ENCODE peak calls at places on chromosomes 4 and X, in seven cellular contexts. One of them, this sample, is unnamed.

GRCh38 chr4:26377352-26378311 is 56.8 kb downstream of the RBPJ start:
- DNase-seq in GM23338: no peak
- DNase-seq in endothelial cell: no peak
- DNase-seq in omental fat pad: no peak
- DNase-seq in fibroblast of mammary gland: no peak
- DNase-seq in dorsolateral prefrontal cortex: no peak
- DNase-seq in cardiac fibroblast: no peak
- DNase-seq in this sample: no peak

GRCh38 chr4:1264942-1265341 is 16.0 kb upstream of the CTBP1 start:
- DNase-seq in GM23338: no peak
- DNase-seq in endothelial cell: no peak
- DNase-seq in omental fat pad: no peak
- DNase-seq in fibroblast of mammary gland: no peak
- DNase-seq in dorsolateral prefrontal cortex: no peak
- DNase-seq in cardiac fibroblast: no peak
- DNase-seq in this sample: no peak

GRCh38 chr4:14650127-14650526 is 352.2 kb upstream of the CPEB2 start:
- DNase-seq in GM23338: no peak
- DNase-seq in endothelial cell: no peak
- DNase-seq in omental fat pad: no peak
- DNase-seq in fibroblast of mammary gland: peak
- DNase-seq in dorsolateral prefrontal cortex: no peak
- DNase-seq in cardiac fibroblast: no peak
- DNase-seq in this sample: no peak

GRCh38 chr4:16496501-16496900 is 270.2 kb upstream of the TAPT1 start:
- DNase-seq in GM23338: no peak
- DNase-seq in endothelial cell: no peak
- DNase-seq in omental fat pad: no peak
- DNase-seq in fibroblast of mammary gland: peak
- DNase-seq in dorsolateral prefrontal cortex: no peak
- DNase-seq in cardiac fibroblast: peak
- DNase-seq in this sample: no peak

GRCh38 chr4:64582492-64582891 is 173.2 kb upstream of the TECRL start:
- DNase-seq in GM23338: peak
- DNase-seq in endothelial cell: no peak
- DNase-seq in omental fat pad: no peak
- DNase-seq in fibroblast of mammary gland: no peak
- DNase-seq in dorsolateral prefrontal cortex: no peak
- DNase-seq in cardiac fibroblast: no peak
- DNase-seq in this sample: no peak

GRCh38 chr4:8597319-8597718 is 4.8 kb downstream of the CPZ start:
- DNase-seq in GM23338: no peak
- DNase-seq in endothelial cell: no peak
- DNase-seq in omental fat pad: no peak
- DNase-seq in fibroblast of mammary gland: no peak
- DNase-seq in dorsolateral prefrontal cortex: no peak
- DNase-seq in cardiac fibroblast: no peak
- DNase-seq in this sample: no peak

GRCh38 chrX:130055103-130055502 is 55.2 kb downstream of the ELF4 start:
- DNase-seq in GM23338: no peak
- DNase-seq in endothelial cell: no peak
- DNase-seq in omental fat pad: no peak
- DNase-seq in fibroblast of mammary gland: peak
- DNase-seq in dorsolateral prefrontal cortex: no peak
- DNase-seq in cardiac fibroblast: peak
- DNase-seq in this sample: no peak

GRCh38 chr4:156931267-156931666 is 40.3 kb downstream of the PDGFC start:
- DNase-seq in GM23338: no peak
- DNase-seq in endothelial cell: no peak
- DNase-seq in omental fat pad: no peak
- DNase-seq in fibroblast of mammary gland: peak
- DNase-seq in dorsolateral prefrontal cortex: no peak
- DNase-seq in cardiac fibroblast: peak
- DNase-seq in this sample: no peak

GRCh38 chrX:124263743-124264142 is 68.7 kb upstream of the TEX13D start:
- DNase-seq in GM23338: no peak
- DNase-seq in endothelial cell: no peak
- DNase-seq in omental fat pad: no peak
- DNase-seq in fibroblast of mammary gland: no peak
- DNase-seq in dorsolateral prefrontal cortex: no peak
- DNase-seq in cardiac fibroblast: no peak
- DNase-seq in this sample: no peak

GRCh38 chr4:6225469-6225868 is 25.1 kb upstream of the JAKMIP1 start:
- DNase-seq in GM23338: peak
- DNase-seq in endothelial cell: peak
- DNase-seq in omental fat pad: no peak
- DNase-seq in fibroblast of mammary gland: peak
- DNase-seq in dorsolateral prefrontal cortex: peak
- DNase-seq in cardiac fibroblast: peak
- DNase-seq in this sample: peak

GRCh38 chrX:44459501-44459900 is 83.2 kb downstream of the FUNDC1 start:
- DNase-seq in GM23338: no peak
- DNase-seq in endothelial cell: no peak
- DNase-seq in omental fat pad: no peak
- DNase-seq in fibroblast of mammary gland: peak
- DNase-seq in dorsolateral prefrontal cortex: no peak
- DNase-seq in cardiac fibroblast: no peak
- DNase-seq in this sample: no peak

DNA sequence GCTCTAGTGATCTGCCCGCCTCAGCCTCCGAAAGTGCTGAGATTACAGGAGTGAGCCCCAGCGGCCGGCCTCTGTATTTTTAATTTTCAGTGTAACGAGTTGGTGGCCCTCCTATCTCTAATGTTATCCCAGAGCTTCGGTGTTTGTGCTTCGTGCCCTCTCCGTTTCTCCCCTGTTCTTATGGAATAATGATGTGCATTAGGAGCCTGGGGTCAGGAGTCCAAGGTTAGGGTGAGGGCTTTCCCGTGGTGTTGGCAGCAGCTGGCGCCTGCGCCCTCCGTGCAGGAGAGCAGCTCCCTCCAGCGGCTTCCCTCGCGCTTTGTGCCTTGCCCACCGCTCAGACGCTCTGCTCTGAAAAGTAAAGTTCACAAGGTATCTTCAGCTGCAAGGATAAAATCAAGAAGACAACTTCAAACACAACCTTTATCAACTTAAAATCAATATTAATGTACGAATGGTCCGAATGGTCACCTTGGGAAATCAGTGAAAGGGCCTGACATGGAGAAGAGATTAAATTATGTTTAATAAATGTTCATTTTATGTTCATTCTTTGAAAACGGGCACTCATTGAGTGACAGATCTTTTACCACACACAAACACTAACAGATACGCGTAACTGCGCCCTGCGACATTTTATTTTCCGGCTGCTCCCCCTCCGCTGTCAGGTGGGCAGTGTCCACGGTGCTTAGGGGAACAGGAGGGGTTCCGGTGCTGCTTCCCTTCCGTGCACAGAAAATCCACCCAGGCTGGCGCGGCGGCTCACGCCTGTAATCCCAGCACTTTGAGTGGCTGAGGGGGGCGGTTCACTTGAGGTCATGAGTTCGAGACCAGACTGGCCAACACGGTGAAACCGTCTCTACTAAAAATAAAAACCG is 62.4 kb downstream of the TRAPPC11 start:
- DNase-seq in GM23338: peak
- DNase-seq in endothelial cell: peak
- DNase-seq in omental fat pad: no peak
- DNase-seq in fibroblast of mammary gland: peak
- DNase-seq in dorsolateral prefrontal cortex: no peak
- DNase-seq in cardiac fibroblast: peak
- DNase-seq in this sample: no peak
- TF ChIP-seq CTCF in GM23338: peak
- TF ChIP-seq CTCF in endothelial cell: no peak
- TF ChIP-seq CTCF in omental fat pad: no peak
- TF ChIP-seq CTCF in fibroblast of mammary gland: peak
- TF ChIP-seq CTCF in dorsolateral prefrontal cortex: no peak
- TF ChIP-seq CTCF in cardiac fibroblast: peak
- TF ChIP-seq CTCF in this sample: peak

DNA sequence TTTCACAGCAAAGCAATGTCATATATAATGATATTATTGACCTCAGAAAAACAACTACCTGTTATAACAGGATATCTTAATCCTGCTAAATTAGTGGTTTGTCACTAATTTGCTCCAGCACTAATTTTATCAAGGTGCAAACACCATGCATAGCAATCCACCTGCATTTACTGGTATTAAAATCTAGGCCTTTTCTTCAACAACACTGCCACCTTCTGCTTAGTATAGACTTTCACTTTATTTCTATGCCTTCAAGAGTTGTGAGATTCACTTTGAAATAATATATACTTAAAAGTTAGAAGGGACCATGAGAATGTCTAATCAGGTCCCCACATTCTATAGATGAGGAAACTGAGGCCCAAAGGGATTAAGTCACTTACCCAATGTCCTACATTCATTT is 82.1 kb upstream of the IQCM start:
- DNase-seq in GM23338: peak
- DNase-seq in endothelial cell: no peak
- DNase-seq in omental fat pad: no peak
- DNase-seq in fibroblast of mammary gland: peak
- DNase-seq in dorsolateral prefrontal cortex: no peak
- DNase-seq in cardiac fibroblast: peak
- DNase-seq in this sample: no peak
- TF ChIP-seq CTCF in GM23338: peak
- TF ChIP-seq CTCF in endothelial cell: no peak
- TF ChIP-seq CTCF in omental fat pad: no peak
- TF ChIP-seq CTCF in fibroblast of mammary gland: peak
- TF ChIP-seq CTCF in dorsolateral prefrontal cortex: peak
- TF ChIP-seq CTCF in cardiac fibroblast: peak
- TF ChIP-seq CTCF in this sample: peak

GRCh38 chrX:71999535-71999934 is 88.9 kb downstream of the NHSL2 start:
- DNase-seq in GM23338: no peak
- DNase-seq in endothelial cell: no peak
- DNase-seq in omental fat pad: no peak
- DNase-seq in fibroblast of mammary gland: no peak
- DNase-seq in dorsolateral prefrontal cortex: no peak
- DNase-seq in cardiac fibroblast: no peak
- DNase-seq in this sample: no peak

GRCh38 chrX:71997320-71997719 is 86.7 kb downstream of the NHSL2 start:
- DNase-seq in GM23338: peak
- DNase-seq in endothelial cell: no peak
- DNase-seq in omental fat pad: no peak
- DNase-seq in fibroblast of mammary gland: no peak
- DNase-seq in dorsolateral prefrontal cortex: no peak
- DNase-seq in cardiac fibroblast: peak
- DNase-seq in this sample: no peak

GRCh38 chrX:72001471-72001870 is 90.8 kb downstream of the NHSL2 start:
- DNase-seq in GM23338: peak
- DNase-seq in endothelial cell: peak
- DNase-seq in omental fat pad: no peak
- DNase-seq in fibroblast of mammary gland: no peak
- DNase-seq in dorsolateral prefrontal cortex: no peak
- DNase-seq in cardiac fibroblast: no peak
- DNase-seq in this sample: no peak

GRCh38 chrX:71996826-71997225 is 86.2 kb downstream of the NHSL2 start:
- DNase-seq in GM23338: peak
- DNase-seq in endothelial cell: no peak
- DNase-seq in omental fat pad: no peak
- DNase-seq in fibroblast of mammary gland: peak
- DNase-seq in dorsolateral prefrontal cortex: no peak
- DNase-seq in cardiac fibroblast: peak
- DNase-seq in this sample: no peak

GRCh38 chrX:71998836-71999509 is 88.3 kb downstream of the NHSL2 start:
- DNase-seq in GM23338: peak
- DNase-seq in endothelial cell: peak
- DNase-seq in omental fat pad: no peak
- DNase-seq in fibroblast of mammary gland: peak
- DNase-seq in dorsolateral prefrontal cortex: no peak
- DNase-seq in cardiac fibroblast: peak
- DNase-seq in this sample: peak
- TF ChIP-seq CTCF in GM23338: peak
- TF ChIP-seq CTCF in endothelial cell: peak
- TF ChIP-seq CTCF in omental fat pad: no peak
- TF ChIP-seq CTCF in fibroblast of mammary gland: peak
- TF ChIP-seq CTCF in dorsolateral prefrontal cortex: peak
- TF ChIP-seq CTCF in cardiac fibroblast: peak
- TF ChIP-seq CTCF in this sample: peak

GRCh38 chr4:10260777-10261176 is 144.2 kb upstream of the WDR1 start:
- DNase-seq in GM23338: peak
- DNase-seq in endothelial cell: no peak
- DNase-seq in omental fat pad: no peak
- DNase-seq in fibroblast of mammary gland: no peak
- DNase-seq in dorsolateral prefrontal cortex: no peak
- DNase-seq in cardiac fibroblast: no peak
- DNase-seq in this sample: no peak
- TF ChIP-seq CTCF in GM23338: peak
- TF ChIP-seq CTCF in endothelial cell: no peak
- TF ChIP-seq CTCF in omental fat pad: no peak
- TF ChIP-seq CTCF in fibroblast of mammary gland: no peak
- TF ChIP-seq CTCF in dorsolateral prefrontal cortex: no peak
- TF ChIP-seq CTCF in cardiac fibroblast: no peak
- TF ChIP-seq CTCF in this sample: no peak

GRCh38 chr4:138981930-138982390 is 33.6 kb upstream of the NOCT start:
- DNase-seq in GM23338: peak
- DNase-seq in endothelial cell: no peak
- DNase-seq in omental fat pad: no peak
- DNase-seq in fibroblast of mammary gland: peak
- DNase-seq in dorsolateral prefrontal cortex: no peak
- DNase-seq in cardiac fibroblast: peak
- DNase-seq in this sample: no peak
- TF ChIP-seq CTCF in GM23338: no peak
- TF ChIP-seq CTCF in endothelial cell: no peak
- TF ChIP-seq CTCF in omental fat pad: no peak
- TF ChIP-seq CTCF in fibroblast of mammary gland: peak
- TF ChIP-seq CTCF in dorsolateral prefrontal cortex: no peak
- TF ChIP-seq CTCF in cardiac fibroblast: peak
- TF ChIP-seq CTCF in this sample: peak